ENCODE peak calls at places on chromosomes 13 and 19, in four cellular contexts. L is fibroblast of lung; U is suprapubic skin; Q is CD4-positive, alpha-beta T cell. C is an unnamed sample.

GRCh38 chr13:26601669-26602068 is 44.2 kb downstream of the WASF3 start:
- DNase-seq in Q (no peak), U (no peak), L (peak), C (no peak)

GRCh38 chr13:80690208-80690607 is 349.3 kb upstream of the SPRY2 start:
- DNase-seq in Q (no peak), U (no peak), L (no peak), C (peak)

GRCh38 chr19:3586707-3587346 is 1.5 kb downstream of the GIPC3 start:
- DNase-seq in U (no peak), L (no peak), Q (no peak), C (no peak)

GRCh38 chr19:1862068-1862423 is 1.3 kb downstream of the KLF16 start:
- DNase-seq in Q (no peak), L (no peak), U (no peak), C (no peak)

GRCh38 chr13:99296270-99296865 is 10.8 kb downstream of the GPR183 start:
- DNase-seq in L (no peak), U (no peak), Q (no peak), C (no peak)

GRCh38 chr13:94778585-94778984 is 66.2 kb upstream of the SOX21 start:
- DNase-seq in L (no peak), Q (no peak), U (no peak), C (no peak)

GRCh38 chr19:55638864-55639359 is 1.9 kb upstream of the ZNF580 start:
- DNase-seq in L (peak), U (no peak), Q (peak), C (no peak)

GRCh38 chr13:23469901-23470525 is 36.5 kb upstream of the SACS start:
- DNase-seq in Q (no peak), L (no peak), U (no peak), C (no peak)

GRCh38 chr13:66313408-66313807 is 916.7 kb downstream of the PCDH9 start:
- DNase-seq in Q (no peak), U (no peak), L (peak), C (no peak)

GRCh38 chr19:46537136-46538097 is 41.8 kb upstream of the PNMA8B start:
- DNase-seq in Q (peak), L (peak), U (no peak), C (peak)

GRCh38 chr19:52935434-52935833 is 12.2 kb upstream of the ZNF888 start:
- DNase-seq in Q (no peak), U (no peak), L (peak), C (no peak)

GRCh38 chr13:29884671-29885424 is 34.4 kb upstream of the UBL3 start:
- DNase-seq in U (no peak), L (no peak), Q (no peak), C (no peak)

GRCh38 chr13:91946498-91947070 is 548.2 kb downstream of the GPC5 start:
- DNase-seq in U (no peak), Q (no peak), L (peak), C (no peak)

GRCh38 chr13:26726684-26727083 is 33.9 kb downstream of the GPR12 start:
- DNase-seq in L (no peak), Q (no peak), U (no peak), C (no peak)

GRCh38 chr13:110044521-110045200 is 258.3 kb upstream of the IRS2 start:
- DNase-seq in L (peak), Q (no peak), U (no peak), C (no peak)

GRCh38 chr19:34499155-34499834 is 17.7 kb downstream of the WTIP start:
- DNase-seq in L (no peak), U (no peak), Q (no peak), C (no peak)

GRCh38 chr19:31338069-31338767 is 11.0 kb downstream of the TSHZ3 start:
- DNase-seq in L (peak), U (no peak), Q (no peak), C (no peak)

GRCh38 chr19:13557756-13558398 is 51.6 kb upstream of the CACNA1A start:
- DNase-seq in Q (no peak), U (no peak), L (no peak), C (no peak)

GRCh38 chr19:40754611-40755247 is 3.7 kb downstream of the SNRPA start:
- DNase-seq in L (no peak), Q (no peak), U (no peak), C (no peak)

GRCh38 chr13:50366488-50367174 is 351.4 kb downstream of the KCNRG start:
- DNase-seq in L (no peak), U (no peak), Q (no peak), C (no peak)

GRCh38 chr13:99086149-99086868 is 108.4 kb upstream of the DOCK9 start:
- DNase-seq in Q (peak), U (peak), L (peak), C (no peak)

GRCh38 chr13:44967656-44968451 is 21.4 kb downstream of the NUFIP1 start:
- DNase-seq in L (peak), U (no peak), Q (no peak), C (no peak)

GRCh38 chr13:101492251-101492910 is 39.9 kb downstream of the ITGBL1 start:
- DNase-seq in Q (no peak), L (no peak), U (no peak), C (no peak)

DNA sequence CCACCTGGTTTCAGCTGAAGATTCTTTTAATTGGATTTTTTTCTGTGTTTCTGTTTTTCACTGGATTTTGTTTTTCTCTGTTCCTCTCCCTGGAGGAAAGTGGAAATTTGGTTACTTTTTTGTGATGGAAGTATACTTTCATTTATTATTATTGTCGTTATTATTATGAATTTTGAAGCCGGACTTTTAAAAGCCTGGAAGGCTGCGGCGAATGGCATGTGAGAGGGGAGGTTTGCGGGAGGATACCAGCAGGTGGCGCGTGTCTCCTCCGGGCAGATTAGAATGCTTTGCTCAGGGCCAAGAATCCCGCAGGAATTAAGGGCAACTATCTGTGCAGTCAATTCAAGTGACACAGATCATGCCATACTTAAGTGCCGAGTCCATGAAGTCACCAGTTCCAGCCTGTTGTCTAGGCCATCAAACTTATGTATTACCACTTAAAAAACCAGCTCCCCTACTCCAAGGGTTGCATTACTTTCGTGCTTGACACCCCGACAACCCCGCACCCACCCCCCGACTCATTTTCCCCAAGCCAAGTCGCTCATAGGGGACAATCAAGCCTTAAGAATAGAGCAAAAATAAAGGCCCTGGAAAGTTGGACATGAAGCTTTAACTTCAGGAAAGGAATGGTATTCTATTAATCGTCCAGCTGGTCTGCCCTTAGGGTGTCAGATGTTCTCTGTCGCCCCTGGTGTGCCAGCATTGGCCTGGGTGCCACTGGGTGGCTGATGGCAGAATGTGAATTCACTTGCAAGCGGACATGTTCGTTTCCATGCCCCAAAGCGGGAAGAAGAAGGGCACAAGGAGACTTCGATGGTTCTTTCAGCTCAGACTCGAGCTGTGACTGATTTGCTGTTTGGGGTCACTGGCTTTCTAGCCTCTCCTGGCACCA is 1.3 kb upstream of the LRCH1 start:
- DNase-seq in L (peak), Q (peak), U (peak), C (no peak)
- TF ChIP-seq CTCF in L (peak), Q (peak), U (peak), C (peak)

GRCh38 chr19:16659832-16660708 is at the start of gene SMIM7:
- DNase-seq in L (peak), U (peak), Q (peak), C (peak)
- TF ChIP-seq CTCF in L (no peak), U (no peak), Q (no peak), C (peak)

GRCh38 chr13:75372517-75372916 is 109.5 kb downstream of the TBC1D4 start:
- DNase-seq in U (no peak), L (peak), Q (no peak), C (no peak)
- TF ChIP-seq CTCF in U (peak), L (peak), Q (peak), C (peak)

DNA sequence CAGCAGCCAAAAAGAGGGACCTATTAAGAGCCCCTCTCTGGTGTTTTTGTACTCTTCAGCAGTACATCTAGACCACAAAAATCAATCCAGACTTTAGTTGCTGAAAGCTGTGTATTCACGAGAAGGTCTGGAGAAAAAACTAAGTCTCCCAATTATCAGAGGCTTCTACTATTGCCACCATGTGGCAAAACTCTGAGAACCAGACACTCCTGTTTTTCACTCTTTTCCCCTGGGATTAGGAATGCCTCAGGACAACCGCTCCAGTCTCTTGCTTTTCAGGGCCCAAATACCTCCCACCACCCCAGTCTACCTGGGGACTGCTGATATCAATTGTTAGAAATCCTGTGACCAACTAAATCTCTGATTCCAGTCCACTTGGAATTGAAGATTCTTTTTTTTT is 30.1 kb upstream of the OBI1 start:
- DNase-seq in Q (no peak), L (peak), U (no peak), C (no peak)
- TF ChIP-seq CTCF in Q (no peak), L (no peak), U (no peak), C (peak)